ENCODE peak calls at places on chromosomes 6 and 20, in six cellular contexts. T is NCI-H2029; P is stimulated activated naive B cell treated with anti-CD40 and anti-IgM and Interleukin-4, amounts not matched to agents 10 μg/mL and 1 μg/mL and 100 μg/mL, for 72 hours; M is stomach; U is fibroblast of pulmonary artery; V is CD4-positive, alpha-beta memory T cell. O is an unnamed sample.
A peak's percentile ranks its signal among the peaks of the same experiment; 100 is the strongest.

GRCh38 chr6:157224957-157225574 is 98.3 kb downstream of the TMEM242 start:
- DNase-seq in T (no peak), P (no peak), M (no peak), U (no peak), V (no peak), O (no peak)

GRCh38 chr6:81166770-81167169 is 585.7 kb downstream of the TENT5A start:
- DNase-seq in T (no peak), P (no peak), M (no peak), U (peak; percentile 41), V (no peak), O (no peak)

GRCh38 chr6:155693573-155694428 is 238.2 kb upstream of the NOX3 start:
- DNase-seq in T (peak; percentile 7), P (no peak), M (peak; percentile 63), U (no peak), V (no peak), O (no peak)

GRCh38 chr6:155219858-155220301 is 43.9 kb upstream of the CLDN20 start:
- DNase-seq in T (no peak), P (no peak), M (no peak), U (no peak), V (no peak), O (no peak)

GRCh38 chr6:47483853-47484546 is 6.4 kb downstream of the CD2AP start:
- DNase-seq in T (peak; percentile 11), P (no peak), M (no peak), U (no peak), V (no peak), O (no peak)

GRCh38 chr20:31669876-31670275 is 32.2 kb downstream of the COX4I2 start:
- DNase-seq in T (no peak), P (no peak), M (no peak), U (no peak), V (no peak), O (no peak)

GRCh38 chr6:157240059-157240959 is 83.0 kb downstream of the TMEM242 start:
- DNase-seq in T (peak; percentile 75), P (no peak), M (no peak), U (peak; percentile 33), V (no peak), O (no peak)

GRCh38 chr6:41455818-41456217 is 90.4 kb upstream of the FOXP4 start:
- DNase-seq in T (no peak), P (no peak), M (no peak), U (no peak), V (no peak), O (no peak)

GRCh38 chr20:46709459-46710148 is at the start of gene SLC2A10:
- DNase-seq in T (no peak), P (no peak), M (peak; percentile 73), U (peak; percentile 56), V (no peak), O (no peak)

GRCh38 chr6:111237757-111238260 is 150.5 kb downstream of the SLC16A10 start:
- DNase-seq in T (no peak), P (no peak), M (no peak), U (no peak), V (no peak), O (no peak)

GRCh38 chr6:163427498-163428254 is 13.2 kb downstream of the QKI start:
- DNase-seq in T (no peak), P (no peak), M (no peak), U (peak; percentile 91), V (no peak), O (no peak)

GRCh38 chr20:13220194-13220856 is 749 bp upstream of the ISM1 start:
- DNase-seq in T (peak; percentile 13), P (no peak), M (peak; percentile 27), U (peak; percentile 26), V (peak; percentile 48), O (peak; percentile 38)

GRCh38 chr6:27178001-27178730 is 69.3 kb upstream of the PRSS16 start:
- DNase-seq in T (peak; percentile 31), P (peak; percentile 50), M (peak; percentile 50), U (peak; percentile 93), V (peak; percentile 80), O (peak; percentile 18)

GRCh38 chr6:14921170-14921569 is 324.7 kb upstream of the JARID2 start:
- DNase-seq in T (peak; percentile 86), P (no peak), M (peak; percentile 34), U (peak; percentile 29), V (no peak), O (no peak)

GRCh38 chr6:162917506-162917905 is 189.7 kb downstream of the PACRG start:
- DNase-seq in T (no peak), P (no peak), M (no peak), U (peak; percentile 40), V (no peak), O (no peak)

GRCh38 chr6:47276377-47276776 is 33.3 kb downstream of the TNFRSF21 start:
- DNase-seq in T (no peak), P (no peak), M (no peak), U (no peak), V (no peak), O (no peak)

GRCh38 chr6:108564178-108564577 is 3.5 kb downstream of the FOXO3 start:
- DNase-seq in T (no peak), P (peak; percentile 34), M (no peak), U (peak; percentile 79), V (no peak), O (no peak)

GRCh38 chr6:13250703-13251102 is 77.6 kb downstream of the TBC1D7 start:
- DNase-seq in T (no peak), P (no peak), M (no peak), U (peak; percentile 24), V (no peak), O (no peak)

O was measured in GM20000.